ENCODE peak calls at places on chromosomes 5 and 9, in six cellular contexts. K, F, G, A, L and I are unnamed samples.

GRCh38 chr5:83608122-83608521 is 112.5 kb downstream of the HAPLN1 start:
- DNase-seq in A (no peak), K (no peak), G (peak), L (peak), F (no peak), I (peak)

GRCh38 chr5:159682623-159683022 is 233.7 kb upstream of the ADRA1B start:
- DNase-seq in F (no peak), G (no peak), L (no peak), A (no peak), K (no peak), I (no peak)

GRCh38 chr5:68711311-68712200 is 382.3 kb upstream of the SLC30A5 start:
- DNase-seq in L (peak), G (no peak), K (no peak), F (no peak), A (no peak), I (peak)

GRCh38 chr5:56918054-56918453 is 8.7 kb downstream of the SETD9 start:
- DNase-seq in G (no peak), L (no peak), A (no peak), K (no peak), F (no peak), I (no peak)

GRCh38 chr5:69231281-69231680 is 3.4 kb upstream of the CDK7 start:
- DNase-seq in A (no peak), F (no peak), L (no peak), K (no peak), G (no peak), I (no peak)

GRCh38 chr5:105836263-105836662 is 1834.5 kb downstream of the EFNA5 start:
- DNase-seq in F (no peak), A (no peak), K (no peak), L (no peak), G (no peak), I (no peak)

GRCh38 chr5:102666164-102666951 is 88.7 kb upstream of the PAM start:
- DNase-seq in G (no peak), F (no peak), L (no peak), K (no peak), A (no peak), I (no peak)

GRCh38 chr5:141637266-141637692 is 482 bp downstream of the RELL2 start:
- DNase-seq in G (peak), F (peak), A (no peak), K (peak), L (peak), I (peak)

GRCh38 chr9:81814794-81815464 is 113.3 kb upstream of the SPATA31D4 start:
- DNase-seq in A (peak), L (peak), G (no peak), K (no peak), F (no peak), I (no peak)

GRCh38 chr9:27353405-27354229 is 56.7 kb upstream of the EQTN start:
- DNase-seq in G (no peak), K (peak), F (no peak), A (no peak), L (peak), I (no peak)

GRCh38 chr5:159905496-159905895 is 10.8 kb upstream of the ADRA1B start:
- DNase-seq in F (no peak), K (peak), L (no peak), A (peak), G (no peak), I (no peak)

GRCh38 chr9:135275163-135275925 is 187.9 kb downstream of the OLFM1 start:
- DNase-seq in L (no peak), K (no peak), F (no peak), A (no peak), G (no peak), I (no peak)

GRCh38 chr5:86866036-86866435 is 248.3 kb downstream of the COX7C start:
- DNase-seq in L (no peak), G (no peak), F (no peak), K (no peak), A (no peak), I (no peak)

GRCh38 chr5:20833081-20833627 is 845.2 kb upstream of the CDH18 start:
- DNase-seq in L (no peak), G (no peak), F (no peak), A (no peak), K (no peak), I (no peak)

GRCh38 chr9:14168381-14168780 is 145.6 kb downstream of the NFIB start:
- DNase-seq in G (no peak), L (no peak), A (no peak), K (no peak), F (no peak), I (no peak)

GRCh38 chr5:172123269-172123692 is 64.7 kb downstream of the STK10 start:
- DNase-seq in A (no peak), F (no peak), G (no peak), K (peak), L (no peak), I (no peak)

GRCh38 chr9:33263936-33264472 is 504 bp downstream of the BAG1 start:
- DNase-seq in L (peak), G (no peak), K (peak), F (peak), A (no peak), I (peak)

GRCh38 chr9:97848582-97849237 is 4.3 kb upstream of the FOXE1 start:
- DNase-seq in L (no peak), K (no peak), A (no peak), F (no peak), G (no peak), I (no peak)

GRCh38 chr9:75086443-75087278 is 1.3 kb downstream of the NMRK1 start:
- DNase-seq in G (no peak), F (no peak), K (peak), L (no peak), A (no peak), I (no peak)
- TF ChIP-seq CTCF in G (no peak), F (no peak), K (no peak), L (no peak), A (no peak), I (no peak)

DNA sequence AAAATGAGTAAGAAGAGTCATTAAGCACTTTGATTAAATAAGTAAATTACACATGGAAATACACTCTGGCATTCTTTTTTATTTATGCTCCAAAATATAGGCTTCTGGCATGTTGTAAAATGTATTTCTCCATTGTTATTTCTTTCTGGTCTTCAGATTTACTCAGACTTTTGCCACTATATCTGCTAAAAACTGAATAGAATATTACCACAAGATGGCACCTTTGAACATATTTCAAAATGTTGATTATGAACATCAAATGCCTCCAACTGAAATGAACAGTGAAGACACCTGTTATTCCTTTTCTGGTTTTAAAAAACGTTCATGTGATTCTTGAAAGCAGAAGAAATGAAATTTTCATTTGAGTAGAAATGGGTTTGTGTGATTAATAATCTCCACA is 23.6 kb downstream of the TYRP1 start:
- DNase-seq in G (no peak), A (no peak), L (no peak), K (no peak), F (no peak), I (no peak)
- TF ChIP-seq CTCF in G (no peak), A (peak), L (no peak), K (no peak), F (no peak), I (no peak)

GRCh38 chr9:90898229-90898628 is 96.6 kb downstream of the SYK start:
- DNase-seq in K (no peak), L (no peak), F (no peak), G (no peak), A (no peak), I (no peak)
- TF ChIP-seq CTCF in K (no peak), L (peak), F (no peak), G (no peak), A (no peak), I (no peak)

GRCh38 chr5:99104538-99105132 is 175.8 kb upstream of the CHD1 start:
- DNase-seq in K (no peak), L (peak), A (no peak), F (no peak), G (no peak), I (no peak)
- TF ChIP-seq CTCF in K (peak), L (peak), A (peak), F (peak), G (peak), I (peak)

GRCh38 chr9:116151199-116151598 is 2.4 kb upstream of the PAPPA start:
- DNase-seq in F (no peak), K (no peak), L (no peak), G (no peak), A (no peak), I (no peak)
- TF ChIP-seq CTCF in F (no peak), K (no peak), L (no peak), G (no peak), A (no peak), I (no peak)

GRCh38 chr5:131747180-131748105 is 49.4 kb downstream of the FNIP1 start:
- DNase-seq in A (no peak), K (no peak), G (no peak), L (peak), F (no peak), I (peak)
- TF ChIP-seq CTCF in A (no peak), K (no peak), G (no peak), L (no peak), F (no peak), I (no peak)

GRCh38 chr5:50699737-50700136 is 33.3 kb downstream of the PARP8 start:
- DNase-seq in G (no peak), F (no peak), K (no peak), L (no peak), A (no peak), I (no peak)
- TF ChIP-seq CTCF in G (no peak), F (no peak), K (no peak), L (no peak), A (no peak), I (no peak)

GRCh38 chr5:165502893-165503696 is 1997.7 kb downstream of the MAT2B start:
- DNase-seq in A (no peak), L (peak), F (no peak), K (no peak), G (no peak), I (no peak)

GRCh38 chr5:165495829-165496380 is 1990.5 kb downstream of the MAT2B start:
- DNase-seq in A (no peak), G (no peak), K (no peak), L (no peak), F (no peak), I (no peak)

GRCh38 chr5:165497707-165498106 is 1992.3 kb downstream of the MAT2B start:
- DNase-seq in K (no peak), A (no peak), G (peak), L (peak), F (no peak), I (peak)
- TF ChIP-seq CTCF in K (no peak), A (peak), G (peak), L (peak), F (no peak), I (peak)

GRCh38 chr9:29211681-29212589 is 1638.7 kb upstream of the C9orf72 start:
- DNase-seq in G (peak), F (no peak), A (no peak), K (no peak), L (peak), I (peak)
- TF ChIP-seq CTCF in G (peak), F (no peak), A (peak), K (peak), L (peak), I (peak)